ENCODE peak calls at places on chromosome 12, in ten cellular contexts. G, R, V, K, O, W, Q, L, A and X are unnamed samples.

GRCh38 chr12:110637869-110638441 is 24.0 kb downstream of the TCTN1 start:
- DNase-seq in O (no peak), L (no peak), A (no peak), K (no peak), Q (no peak), V (no peak), W (no peak), G (peak), R (no peak), X (no peak)

GRCh38 chr12:55250944-55251343 is 6.5 kb downstream of the OR6C74 start:
- DNase-seq in Q (no peak), R (no peak), K (no peak), L (no peak), W (no peak), A (no peak), G (no peak), O (no peak), V (no peak), X (no peak)

GRCh38 chr12:56206373-56207166 is 15.2 kb downstream of the RNF41 start:
- DNase-seq in G (peak), V (peak), O (no peak), L (peak), K (no peak), W (no peak), R (peak), Q (peak), A (no peak), X (peak)

GRCh38 chr12:67410667-67411067 is 141.5 kb downstream of the CAND1 start:
- DNase-seq in K (no peak), L (no peak), A (no peak), O (no peak), G (no peak), R (no peak), Q (no peak), V (no peak), W (no peak), X (no peak)

GRCh38 chr12:64916431-64916830 is 92.0 kb downstream of the TBC1D30 start:
- DNase-seq in A (no peak), R (no peak), V (no peak), K (no peak), G (no peak), W (no peak), O (no peak), Q (no peak), L (no peak), X (no peak)

GRCh38 chr12:11958216-11959091 is 112.3 kb upstream of the BCL2L14 start:
- DNase-seq in V (peak), K (no peak), W (no peak), O (peak), Q (no peak), G (no peak), A (no peak), R (no peak), L (no peak), X (no peak)

GRCh38 chr12:5481645-5482044 is 49.7 kb downstream of the NTF3 start:
- DNase-seq in Q (no peak), K (no peak), W (no peak), L (no peak), G (no peak), O (no peak), R (no peak), V (no peak), A (no peak), X (no peak)

GRCh38 chr12:113770389-113770865 is 195.7 kb downstream of the RBM19 start:
- DNase-seq in A (no peak), W (no peak), K (no peak), L (no peak), O (no peak), Q (no peak), G (no peak), R (no peak), V (no peak), X (no peak)

GRCh38 chr12:100995201-100995600 is 200.6 kb downstream of the ANO4 start:
- DNase-seq in Q (no peak), R (no peak), W (no peak), A (no peak), L (no peak), K (no peak), G (no peak), V (no peak), O (peak), X (no peak)

GRCh38 chr12:80422549-80422948 is 21.5 kb upstream of the PTPRQ start:
- DNase-seq in G (no peak), A (no peak), Q (no peak), W (no peak), V (no peak), O (no peak), R (no peak), L (no peak), K (no peak), X (no peak)

GRCh38 chr12:69062838-69063237 is 129.9 kb upstream of the CPM start:
- DNase-seq in R (no peak), L (no peak), W (no peak), O (no peak), Q (no peak), K (no peak), V (no peak), A (no peak), G (no peak), X (no peak)

GRCh38 chr12:57157588-57158173 is 10.3 kb upstream of the LRP1-AS start:
- DNase-seq in A (no peak), V (no peak), L (no peak), K (no peak), O (no peak), W (no peak), G (no peak), R (peak), Q (no peak), X (no peak)

GRCh38 chr12:570949-571794 is 92.1 kb downstream of the NINJ2 start:
- DNase-seq in W (no peak), L (peak), K (no peak), Q (no peak), A (no peak), G (peak), O (peak), V (peak), R (peak), X (no peak)

GRCh38 chr12:24600996-24601395 is 347.9 kb downstream of the BCAT1 start:
- DNase-seq in Q (no peak), A (no peak), O (peak), V (no peak), R (no peak), K (no peak), G (no peak), W (no peak), L (no peak), X (no peak)

GRCh38 chr12:12606793-12607589 is 4.7 kb upstream of the CREBL2 start:
- DNase-seq in R (no peak), L (no peak), K (no peak), G (no peak), A (no peak), V (no peak), Q (no peak), W (no peak), O (no peak), X (no peak)

GRCh38 chr12:87280356-87280755 is 748.8 kb downstream of the C12orf50 start:
- DNase-seq in W (no peak), G (no peak), L (no peak), R (no peak), K (no peak), A (no peak), Q (no peak), O (no peak), V (no peak), X (no peak)

GRCh38 chr12:11555743-11556625 is 93.5 kb upstream of the ETV6 start:
- DNase-seq in Q (no peak), W (no peak), K (no peak), O (no peak), R (peak), V (no peak), L (no peak), A (no peak), G (no peak), X (no peak)

GRCh38 chr12:8554451-8555195 is 13.9 kb upstream of the CLEC4E start:
- DNase-seq in Q (no peak), G (no peak), O (peak), V (no peak), W (no peak), L (no peak), R (no peak), A (no peak), K (no peak), X (no peak)

GRCh38 chr12:19971396-19971802 is 396.9 kb upstream of the PDE3A start:
- DNase-seq in L (no peak), R (no peak), W (no peak), K (peak), A (no peak), G (no peak), V (no peak), O (no peak), Q (peak), X (no peak)

GRCh38 chr12:3342051-3342450 is 149.0 kb upstream of the PRMT8 start:
- DNase-seq in L (peak), W (peak), G (no peak), K (peak), A (no peak), Q (peak), V (peak), O (no peak), R (no peak), X (peak)